ENCODE peak calls at places on chromosomes 11 and 22, in eight cellular contexts. P is fibroblast of lung, J is PC-3, T is dorsolateral prefrontal cortex, R is GM23338, G is GM10248, B is cardiac muscle cell, Y is fibroblast of mammary gland. V is an unnamed sample.

GRCh38 chr11:131724436-131724995 is 354.1 kb downstream of the NTM start:
- DNase-seq in J (no peak), Y (no peak), T (no peak), B (no peak), R (no peak), P (no peak), G (no peak), V (no peak)

GRCh38 chr22:49590851-49591445 is 236.7 kb downstream of the BRD1 start:
- DNase-seq in J (no peak), Y (no peak), T (no peak), P (no peak), R (no peak), G (no peak), B (no peak), V (no peak)

GRCh38 chr11:122271167-122271566 is 155.2 kb upstream of the BLID start:
- DNase-seq in J (no peak), G (no peak), R (no peak), T (no peak), Y (no peak), P (no peak), B (no peak), V (no peak)

GRCh38 chr22:23058481-23059336 is 11.6 kb upstream of the GNAZ start:
- DNase-seq in T (no peak), B (no peak), P (no peak), G (no peak), R (no peak), Y (no peak), J (peak), V (no peak)

GRCh38 chr22:49815641-49816071 is 12.0 kb downstream of the BRD1 start:
- DNase-seq in J (peak), R (no peak), G (no peak), Y (no peak), T (no peak), B (no peak), P (no peak), V (no peak)

GRCh38 chr11:122895591-122895990 is 13.0 kb downstream of the JHY start:
- DNase-seq in G (no peak), T (no peak), P (no peak), Y (no peak), B (no peak), J (peak), R (no peak), V (no peak)

GRCh38 chr11:30454108-30454507 is 131.2 kb downstream of the ARL14EP start:
- DNase-seq in T (no peak), P (no peak), Y (no peak), B (no peak), R (no peak), G (no peak), J (no peak), V (no peak)

GRCh38 chr22:37079158-37079557 is 27.6 kb downstream of the KCTD17 start:
- DNase-seq in R (no peak), G (no peak), P (no peak), B (no peak), T (no peak), J (no peak), Y (no peak), V (no peak)

GRCh38 chr11:11171854-11172253 is 181.2 kb downstream of the CSNK2A3 start:
- DNase-seq in T (peak), P (no peak), J (no peak), B (peak), R (no peak), G (peak), Y (no peak), V (peak)

GRCh38 chr11:63875506-63875905 is 36.6 kb downstream of the MARK2 start:
- DNase-seq in J (no peak), R (no peak), Y (no peak), P (no peak), T (no peak), B (no peak), G (no peak), V (no peak)
- TF ChIP-seq CTCF in J (no peak), R (no peak), Y (no peak), P (no peak), T (no peak), B (no peak), G (no peak), V (no peak)

DNA sequence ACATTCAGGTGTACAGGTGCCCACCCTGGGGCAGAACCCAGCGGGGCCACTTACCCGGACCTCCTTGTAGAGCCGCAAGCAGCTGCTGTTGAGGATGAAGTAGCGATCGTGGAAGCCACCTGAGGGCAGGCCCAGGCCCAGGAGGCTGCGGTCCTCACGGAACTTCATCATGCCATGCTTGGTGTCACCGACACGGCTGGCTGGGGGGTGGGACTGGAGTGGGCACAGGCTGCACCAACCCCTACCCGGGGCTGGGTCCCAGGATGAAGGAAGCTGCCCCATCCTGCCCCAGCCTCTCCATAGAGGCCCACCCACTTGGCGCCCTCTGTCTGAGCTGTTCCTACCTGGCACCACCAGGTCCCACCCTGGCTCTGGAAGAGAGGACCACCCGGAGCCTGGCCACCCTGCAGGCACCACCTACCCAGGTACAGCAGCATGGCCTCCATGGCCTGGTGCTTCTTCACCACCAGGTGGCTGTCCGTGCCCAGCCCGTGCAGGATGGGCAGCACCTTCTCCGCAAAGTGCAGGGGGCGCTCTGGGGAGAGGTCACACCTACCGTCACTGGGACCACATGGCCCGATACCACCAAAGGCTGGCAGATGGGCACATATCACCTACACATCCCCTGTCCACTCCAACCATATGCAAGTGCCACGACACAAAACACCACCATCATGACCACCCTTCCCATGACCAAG is 19.2 kb upstream of the PDE2A start:
- DNase-seq in B (no peak), G (no peak), J (no peak), P (no peak), T (no peak), R (peak), Y (no peak), V (no peak)
- TF ChIP-seq CTCF in B (no peak), G (no peak), J (peak), P (no peak), T (no peak), R (peak), Y (no peak), V (no peak)

GRCh38 chr11:95066721-95067041 is at the start of gene SRSF8:
- DNase-seq in J (no peak), G (no peak), R (no peak), B (no peak), T (no peak), Y (no peak), P (no peak), V (no peak)

GRCh38 chr11:95065336-95065735 is 1.4 kb upstream of the SRSF8 start:
- DNase-seq in P (no peak), G (no peak), J (no peak), B (no peak), Y (no peak), R (no peak), T (no peak), V (no peak)

GRCh38 chr11:95067828-95068244 is 1.1 kb downstream of the SRSF8 start:
- DNase-seq in Y (no peak), G (no peak), J (no peak), P (peak), R (no peak), B (no peak), T (no peak), V (no peak)

GRCh38 chr11:95068549-95068948 is 1.8 kb downstream of the SRSF8 start:
- DNase-seq in G (peak), Y (peak), B (peak), J (peak), T (peak), R (peak), P (peak), V (peak)

DNA sequence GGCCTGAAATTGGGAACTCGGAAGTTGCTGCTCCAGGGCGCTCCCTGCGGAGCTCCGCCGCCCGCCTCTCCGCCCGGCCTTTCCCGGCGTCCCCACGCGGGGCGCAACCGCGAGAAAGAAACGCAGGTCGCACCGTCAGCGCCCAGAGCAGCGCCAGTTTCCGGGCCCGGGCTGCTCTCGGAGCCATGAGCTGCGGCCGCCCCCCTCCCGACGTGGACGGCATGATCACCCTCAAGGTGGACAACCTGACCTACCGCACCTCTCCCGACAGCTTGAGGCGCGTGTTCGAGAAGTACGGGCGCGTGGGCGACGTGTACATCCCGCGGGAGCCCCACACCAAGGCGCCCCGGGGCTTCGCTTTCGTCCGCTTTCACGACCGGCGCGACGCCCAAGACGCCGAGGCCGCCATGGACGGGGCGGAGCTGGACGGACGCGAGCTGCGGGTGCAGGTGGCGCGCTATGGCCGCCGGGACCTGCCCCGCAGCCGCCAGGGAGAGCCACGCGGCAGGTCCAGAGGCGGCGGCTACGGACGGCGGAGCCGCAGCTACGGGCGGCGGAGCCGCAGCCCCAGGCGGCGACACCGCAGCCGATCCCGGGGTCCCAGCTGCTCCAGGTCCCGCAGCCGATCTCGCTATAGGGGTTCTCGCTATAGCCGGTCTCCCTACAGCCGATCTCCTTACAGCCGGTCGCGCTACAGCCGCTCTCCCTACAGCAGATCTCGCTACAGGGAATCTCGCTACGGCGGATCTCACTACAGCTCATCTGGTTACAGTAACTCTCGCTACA is 516 bp downstream of the SRSF8 start:
- DNase-seq in B (peak), G (peak), T (peak), R (peak), J (peak), P (peak), Y (peak), V (peak)
- TF ChIP-seq CTCF in B (peak), G (peak), T (peak), R (no peak), J (peak), P (peak), Y (no peak), V (peak)

GRCh38 chr22:47293368-47294221 is 531.1 kb downstream of the TBC1D22A start:
- DNase-seq in B (no peak), Y (no peak), P (no peak), R (no peak), G (no peak), T (peak), J (no peak), V (no peak)

GRCh38 chr22:47295226-47295901 is 532.9 kb downstream of the TBC1D22A start:
- DNase-seq in P (no peak), B (no peak), Y (no peak), T (no peak), G (peak), J (no peak), R (no peak), V (no peak)

GRCh38 chr22:47292546-47293320 is 530.3 kb downstream of the TBC1D22A start:
- DNase-seq in T (no peak), J (no peak), G (no peak), Y (peak), B (peak), R (no peak), P (peak), V (no peak)

GRCh38 chr22:47294571-47294970 is 532.1 kb downstream of the TBC1D22A start:
- DNase-seq in P (no peak), B (no peak), G (no peak), Y (no peak), T (peak), R (no peak), J (no peak), V (no peak)

GRCh38 chr22:47294222-47294532 is 531.7 kb downstream of the TBC1D22A start:
- DNase-seq in P (peak), R (no peak), B (peak), T (peak), G (no peak), Y (peak), J (peak), V (no peak)
- TF ChIP-seq CTCF in P (no peak), R (no peak), B (no peak), T (no peak), G (no peak), Y (no peak), J (no peak), V (no peak)

GRCh38 chr22:47012589-47013365 is 250.3 kb downstream of the TBC1D22A start:
- DNase-seq in B (peak), G (no peak), T (no peak), Y (no peak), P (peak), J (peak), R (peak), V (no peak)
- TF ChIP-seq CTCF in B (peak), G (no peak), T (no peak), Y (peak), P (no peak), J (peak), R (peak), V (no peak)

V was measured in GM13977.